ENCODE peak calls at places on chromosome 18, in seven cellular contexts. One of them, this sample, is unnamed. For H3K4me1, the result is how much of the 10 kb centered on the place peaks cover.

GRCh38 chr18:10715791-10716190 is 190.0 kb downstream of the NAPG start:
- DNase-seq in IMR-90: peak
- DNase-seq in ascending aorta: no peak
- DNase-seq in A673: peak
- DNase-seq in left lung: peak
- DNase-seq in upper lobe of right lung: no peak
- DNase-seq in breast epithelium: no peak
- DNase-seq in this sample: no peak

GRCh38 chr18:21167641-21168372 is 56.2 kb upstream of the ROCK1 start:
- DNase-seq in A673: no peak
- DNase-seq in left lung: no peak
- DNase-seq in upper lobe of right lung: no peak
- DNase-seq in IMR-90: no peak
- DNase-seq in ascending aorta: no peak
- DNase-seq in breast epithelium: no peak
- DNase-seq in this sample: peak

GRCh38 chr18:43013489-43013888 is 102.0 kb downstream of the RIT2 start:
- DNase-seq in breast epithelium: no peak
- DNase-seq in IMR-90: no peak
- DNase-seq in A673: no peak
- DNase-seq in upper lobe of right lung: no peak
- DNase-seq in ascending aorta: no peak
- DNase-seq in left lung: no peak
- DNase-seq in this sample: no peak

GRCh38 chr18:43277164-43277600 is at the start of gene SYT4:
- DNase-seq in ascending aorta: no peak
- DNase-seq in A673: peak
- DNase-seq in breast epithelium: no peak
- DNase-seq in upper lobe of right lung: peak
- DNase-seq in left lung: peak
- DNase-seq in IMR-90: peak
- DNase-seq in this sample: peak

GRCh38 chr18:37484893-37485834 is 80.4 kb downstream of the CELF4 start:
- DNase-seq in A673: peak
- DNase-seq in left lung: no peak
- DNase-seq in upper lobe of right lung: no peak
- DNase-seq in IMR-90: peak
- DNase-seq in breast epithelium: no peak
- DNase-seq in ascending aorta: no peak
- DNase-seq in this sample: peak

GRCh38 chr18:36496022-36496421 is 198.5 kb downstream of the FHOD3 start:
- DNase-seq in left lung: no peak
- DNase-seq in upper lobe of right lung: no peak
- DNase-seq in A673: no peak
- DNase-seq in breast epithelium: no peak
- DNase-seq in IMR-90: no peak
- DNase-seq in ascending aorta: no peak
- DNase-seq in this sample: no peak

GRCh38 chr18:48358868-48359267 is 50.3 kb downstream of the ZBTB7C start:
- DNase-seq in ascending aorta: peak
- DNase-seq in left lung: no peak
- DNase-seq in IMR-90: no peak
- DNase-seq in breast epithelium: no peak
- DNase-seq in A673: no peak
- DNase-seq in upper lobe of right lung: no peak
- DNase-seq in this sample: no peak

GRCh38 chr18:32468147-32468845 is 2.4 kb downstream of the GAREM1 start:
- DNase-seq in A673: no peak
- DNase-seq in IMR-90: no peak
- DNase-seq in breast epithelium: no peak
- DNase-seq in upper lobe of right lung: no peak
- DNase-seq in left lung: no peak
- DNase-seq in ascending aorta: no peak
- DNase-seq in this sample: no peak

GRCh38 chr18:79952996-79953559 is 1.6 kb upstream of the SLC66A2 start:
- DNase-seq in breast epithelium: peak
- DNase-seq in ascending aorta: peak
- DNase-seq in left lung: no peak
- DNase-seq in IMR-90: no peak
- DNase-seq in upper lobe of right lung: no peak
- DNase-seq in A673: no peak
- DNase-seq in this sample: peak

GRCh38 chr18:25103468-25104155 is 248.4 kb downstream of the ZNF521 start:
- DNase-seq in upper lobe of right lung: no peak
- DNase-seq in A673: no peak
- DNase-seq in IMR-90: no peak
- DNase-seq in breast epithelium: no peak
- DNase-seq in ascending aorta: no peak
- DNase-seq in left lung: no peak
- DNase-seq in this sample: no peak

GRCh38 chr18:23380001-23380550 is 73.0 kb upstream of the RIOK3 start:
- DNase-seq in breast epithelium: no peak
- DNase-seq in A673: no peak
- DNase-seq in upper lobe of right lung: peak
- DNase-seq in ascending aorta: peak
- DNase-seq in IMR-90: peak
- DNase-seq in left lung: peak
- DNase-seq in this sample: no peak

GRCh38 chr18:37199741-37200140 is 365.9 kb downstream of the CELF4 start:
- DNase-seq in ascending aorta: no peak
- DNase-seq in IMR-90: no peak
- DNase-seq in A673: no peak
- DNase-seq in breast epithelium: no peak
- DNase-seq in upper lobe of right lung: no peak
- DNase-seq in left lung: no peak
- DNase-seq in this sample: no peak

GRCh38 chr18:77230645-77231044 is 19.0 kb upstream of the GALR1 start:
- DNase-seq in left lung: no peak
- DNase-seq in upper lobe of right lung: no peak
- DNase-seq in A673: no peak
- DNase-seq in breast epithelium: no peak
- DNase-seq in IMR-90: no peak
- DNase-seq in ascending aorta: no peak
- DNase-seq in this sample: no peak

GRCh38 chr18:3554091-3554601 is 104.2 kb downstream of the TGIF1 start:
- DNase-seq in A673: no peak
- DNase-seq in IMR-90: no peak
- DNase-seq in ascending aorta: no peak
- DNase-seq in breast epithelium: no peak
- DNase-seq in upper lobe of right lung: no peak
- DNase-seq in left lung: no peak
- DNase-seq in this sample: peak

GRCh38 chr18:74596959-74597661 is 560 bp upstream of the ZNF407 start:
- DNase-seq in upper lobe of right lung: peak
- DNase-seq in breast epithelium: peak
- DNase-seq in A673: peak
- DNase-seq in left lung: peak
- DNase-seq in IMR-90: peak
- DNase-seq in ascending aorta: peak
- DNase-seq in this sample: peak

GRCh38 chr18:34795070-34795740 is 85.1 kb downstream of the DTNA start:
- DNase-seq in left lung: no peak
- DNase-seq in breast epithelium: no peak
- DNase-seq in ascending aorta: no peak
- DNase-seq in IMR-90: no peak
- DNase-seq in A673: no peak
- DNase-seq in upper lobe of right lung: no peak
- DNase-seq in this sample: no peak

GRCh38 chr18:59822612-59823275 is 77.1 kb upstream of the PMAIP1 start:
- DNase-seq in IMR-90: no peak
- DNase-seq in ascending aorta: no peak
- DNase-seq in breast epithelium: no peak
- DNase-seq in upper lobe of right lung: no peak
- DNase-seq in A673: no peak
- DNase-seq in left lung: no peak
- DNase-seq in this sample: no peak

GRCh38 chr18:34773378-34773777 is 63.3 kb downstream of the DTNA start:
- DNase-seq in A673: no peak
- DNase-seq in IMR-90: peak
- DNase-seq in breast epithelium: no peak
- DNase-seq in ascending aorta: no peak
- DNase-seq in upper lobe of right lung: no peak
- DNase-seq in left lung: no peak
- DNase-seq in this sample: no peak

GRCh38 chr18:2909431-2910140 is 62.8 kb downstream of the EMILIN2 start:
- DNase-seq in ascending aorta: peak
- DNase-seq in breast epithelium: no peak
- DNase-seq in upper lobe of right lung: no peak
- DNase-seq in IMR-90: no peak
- DNase-seq in A673: no peak
- DNase-seq in left lung: no peak
- DNase-seq in this sample: no peak

GRCh38 chr18:42860011-42860410 is 255.5 kb downstream of the RIT2 start:
- DNase-seq in ascending aorta: no peak
- DNase-seq in breast epithelium: no peak
- DNase-seq in IMR-90: no peak
- DNase-seq in left lung: no peak
- DNase-seq in A673: peak
- DNase-seq in upper lobe of right lung: no peak
- DNase-seq in this sample: no peak

GRCh38 chr18:13520306-13520705 is 206.1 kb downstream of the FAM210A start:
- DNase-seq in IMR-90: no peak
- DNase-seq in A673: no peak
- DNase-seq in ascending aorta: peak
- DNase-seq in breast epithelium: no peak
- DNase-seq in left lung: no peak
- DNase-seq in upper lobe of right lung: no peak
- DNase-seq in this sample: no peak

GRCh38 chr18:9153281-9153680 is 16.7 kb downstream of the ANKRD12 start:
- DNase-seq in breast epithelium: no peak
- DNase-seq in A673: no peak
- DNase-seq in IMR-90: no peak
- DNase-seq in left lung: no peak
- DNase-seq in upper lobe of right lung: no peak
- DNase-seq in ascending aorta: no peak
- DNase-seq in this sample: no peak

GRCh38 chr18:9150116-9150515 is 13.5 kb downstream of the ANKRD12 start:
- DNase-seq in IMR-90: no peak
- DNase-seq in upper lobe of right lung: no peak
- DNase-seq in ascending aorta: no peak
- DNase-seq in breast epithelium: no peak
- DNase-seq in A673: no peak
- DNase-seq in left lung: no peak
- DNase-seq in this sample: no peak

GRCh38 chr18:9146224-9146623 is 9.6 kb downstream of the ANKRD12 start:
- DNase-seq in ascending aorta: no peak
- DNase-seq in IMR-90: no peak
- DNase-seq in A673: no peak
- DNase-seq in left lung: no peak
- DNase-seq in upper lobe of right lung: no peak
- DNase-seq in breast epithelium: no peak
- DNase-seq in this sample: no peak

GRCh38 chr18:9148239-9148552 is 11.6 kb downstream of the ANKRD12 start:
- DNase-seq in ascending aorta: no peak
- DNase-seq in upper lobe of right lung: no peak
- DNase-seq in A673: no peak
- DNase-seq in IMR-90: no peak
- DNase-seq in breast epithelium: no peak
- DNase-seq in left lung: no peak
- DNase-seq in this sample: no peak

GRCh38 chr18:9147440-9148238 is 11.1 kb downstream of the ANKRD12 start:
- DNase-seq in A673: peak
- DNase-seq in upper lobe of right lung: no peak
- DNase-seq in ascending aorta: peak
- DNase-seq in IMR-90: peak
- DNase-seq in breast epithelium: no peak
- DNase-seq in left lung: no peak
- DNase-seq in this sample: peak
- H3K4me1 ChIP-seq in A673: under half
- H3K4me1 ChIP-seq in upper lobe of right lung: half or more
- H3K4me1 ChIP-seq in ascending aorta: under half
- H3K4me1 ChIP-seq in IMR-90: under half
- H3K4me1 ChIP-seq in breast epithelium: under half
- H3K4me1 ChIP-seq in left lung: under half
- H3K4me1 ChIP-seq in this sample: under half

DNA sequence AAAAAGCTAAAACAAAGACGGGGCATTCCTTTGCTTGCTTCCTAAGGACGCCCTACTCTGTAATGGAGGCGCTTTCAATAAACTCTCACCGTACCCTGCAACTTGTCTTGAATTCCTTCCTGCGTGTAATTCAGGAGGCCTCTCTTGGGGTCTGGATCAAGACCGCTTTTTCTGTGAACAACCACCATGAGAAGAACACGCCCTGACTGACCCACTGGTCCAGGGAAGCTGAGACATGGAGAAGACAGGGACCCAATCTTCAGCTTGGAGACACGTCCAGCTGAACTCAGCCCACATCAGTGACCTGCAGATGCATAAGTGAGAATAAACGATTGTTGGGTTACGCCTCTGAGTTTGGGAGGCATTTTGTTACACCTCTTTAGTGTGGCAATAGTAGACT is 7.8 kb upstream of the NARS1 start:
- DNase-seq in ascending aorta: peak
- DNase-seq in IMR-90: no peak
- DNase-seq in upper lobe of right lung: no peak
- DNase-seq in breast epithelium: no peak
- DNase-seq in left lung: no peak
- DNase-seq in A673: no peak
- DNase-seq in this sample: no peak
- H3K4me3 ChIP-seq in ascending aorta: no peak
- H3K4me3 ChIP-seq in IMR-90: no peak
- H3K4me3 ChIP-seq in upper lobe of right lung: peak
- H3K4me3 ChIP-seq in breast epithelium: peak
- H3K4me3 ChIP-seq in left lung: peak
- H3K4me3 ChIP-seq in A673: peak
- H3K4me3 ChIP-seq in this sample: no peak

DNA sequence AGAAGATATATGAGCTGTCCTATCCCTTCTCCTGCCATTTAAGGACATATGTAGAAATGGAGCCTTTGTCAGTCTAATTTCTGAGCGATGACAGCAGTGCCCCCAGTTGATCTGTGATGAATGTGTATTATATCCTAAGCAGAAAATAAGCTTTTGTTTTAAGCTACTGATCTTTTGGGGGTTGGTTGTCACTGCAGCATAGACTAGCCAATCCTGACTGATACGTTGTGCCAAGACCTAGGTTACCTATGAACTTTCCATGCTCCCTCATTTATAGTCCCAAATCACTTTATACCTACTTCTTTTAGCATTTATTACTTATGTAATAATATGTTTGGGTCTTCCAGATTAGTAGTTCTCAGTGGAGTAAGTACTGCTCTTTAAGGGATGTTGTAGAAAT is 11.7 kb downstream of the SMAD4 start:
- DNase-seq in A673: no peak
- DNase-seq in upper lobe of right lung: no peak
- DNase-seq in breast epithelium: no peak
- DNase-seq in IMR-90: no peak
- DNase-seq in ascending aorta: no peak
- DNase-seq in left lung: no peak
- DNase-seq in this sample: no peak
- H3K4me1 ChIP-seq in A673: under half
- H3K4me1 ChIP-seq in upper lobe of right lung: half or more
- H3K4me1 ChIP-seq in breast epithelium: under half
- H3K4me1 ChIP-seq in IMR-90: under half
- H3K4me1 ChIP-seq in ascending aorta: under half
- H3K4me1 ChIP-seq in left lung: under half
- H3K4me1 ChIP-seq in this sample: under half

DNA sequence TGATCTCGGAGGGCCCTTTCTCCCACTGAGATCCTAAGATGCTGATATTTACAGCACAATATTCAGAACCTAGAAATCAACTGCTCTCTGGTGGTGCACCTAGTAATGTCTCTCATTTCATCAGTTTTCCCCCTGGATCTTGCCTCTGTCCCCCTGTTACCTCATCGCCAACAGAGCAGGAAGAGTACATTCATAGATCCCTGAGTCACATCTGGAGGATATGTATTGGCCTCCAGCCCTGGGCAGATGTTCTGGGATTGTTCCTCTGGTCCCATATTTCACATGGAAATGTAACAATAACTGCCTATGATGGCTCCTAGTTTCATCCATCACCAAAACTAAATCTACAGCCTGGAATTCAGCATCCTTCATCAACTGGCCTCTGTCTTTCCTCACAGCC is 278.8 kb upstream of the SLC14A2 start:
- DNase-seq in A673: no peak
- DNase-seq in upper lobe of right lung: no peak
- DNase-seq in ascending aorta: no peak
- DNase-seq in breast epithelium: no peak
- DNase-seq in IMR-90: no peak
- DNase-seq in left lung: no peak
- DNase-seq in this sample: no peak
- H3K4me3 ChIP-seq in A673: no peak
- H3K4me3 ChIP-seq in upper lobe of right lung: no peak
- H3K4me3 ChIP-seq in ascending aorta: no peak
- H3K4me3 ChIP-seq in breast epithelium: no peak
- H3K4me3 ChIP-seq in IMR-90: no peak
- H3K4me3 ChIP-seq in left lung: no peak
- H3K4me3 ChIP-seq in this sample: no peak